ENCODE peak calls at places on chromosomes 6 and 20, in four cellular contexts. X is NB4, P is cardiac muscle cell, G is Peyer's patch. C is an unnamed sample.

GRCh38 chr6:106973018-106973840 is 1.3 kb downstream of the CD24 start:
- DNase-seq in G (peak; percentile 59), P (no peak), X (no peak), C (no peak)

GRCh38 chr6:170088349-170088951 is 202.4 kb downstream of the DLL1 start:
- DNase-seq in X (peak; percentile 90), G (peak; percentile 52), P (no peak), C (no peak)

GRCh38 chr20:36339646-36340592 is 33.8 kb downstream of the DLGAP4 start:
- DNase-seq in X (no peak), P (no peak), G (peak; percentile 44), C (no peak)

GRCh38 chr20:50224052-50224451 is 33.4 kb downstream of the CEBPB start:
- DNase-seq in G (no peak), X (no peak), P (no peak), C (no peak)

GRCh38 chr6:99818161-99818560 is 175.9 kb downstream of the MCHR2 start:
- DNase-seq in P (no peak), G (no peak), X (no peak), C (no peak)

GRCh38 chr6:152094992-152095592 is 287.6 kb downstream of the ESR1 start:
- DNase-seq in G (no peak), X (peak; percentile 92), P (peak; percentile 98), C (peak; percentile 99)

GRCh38 chr6:54291146-54291545 is 17.1 kb upstream of the TINAG start:
- DNase-seq in G (no peak), P (peak; percentile 76), X (peak; percentile 30), C (no peak)

GRCh38 chr6:151675746-151676459 is 131.6 kb upstream of the ESR1 start:
- DNase-seq in G (no peak), X (peak; percentile 51), P (peak; percentile 47), C (no peak)

GRCh38 chr20:59752101-59752586 is 147.8 kb downstream of the PHACTR3 start:
- DNase-seq in X (peak; percentile 96), G (no peak), P (no peak), C (no peak)

GRCh38 chr20:54122189-54122588 is 51.6 kb downstream of the CYP24A1 start:
- DNase-seq in P (peak; percentile 42), G (no peak), X (no peak), C (no peak)

GRCh38 chr6:43229803-43230239 is 540 bp upstream of the DNPH1 start:
- DNase-seq in X (no peak), G (no peak), P (no peak), C (no peak)

GRCh38 chr20:18240997-18241396 is 47.3 kb upstream of the ZNF133 start:
- DNase-seq in P (no peak), X (no peak), G (no peak), C (no peak)

GRCh38 chr6:163834226-163834970 is 419.9 kb downstream of the QKI start:
- DNase-seq in P (no peak), G (no peak), X (no peak), C (no peak)

GRCh38 chr6:19415605-19416326 is 421.4 kb upstream of the ID4 start:
- DNase-seq in G (no peak), X (no peak), P (peak; percentile 18), C (peak; percentile 52)

GRCh38 chr6:14189122-14189521 is 71.5 kb downstream of the CD83 start:
- DNase-seq in G (no peak), P (no peak), X (no peak), C (no peak)

GRCh38 chr6:73696990-73697651 is 1.1 kb downstream of the CD109 start:
- DNase-seq in P (no peak), X (no peak), G (no peak), C (no peak)

GRCh38 chr6:21281366-21281765 is 312.2 kb upstream of the SOX4 start:
- DNase-seq in P (no peak), X (no peak), G (no peak), C (no peak)

GRCh38 chr6:53744321-53744720 is 50.5 kb upstream of the LRRC1 start:
- DNase-seq in G (no peak), P (no peak), X (no peak), C (no peak)

GRCh38 chr6:106757267-106757666 is 127.9 kb downstream of the QRSL1 start:
- DNase-seq in G (no peak), P (no peak), X (no peak), C (no peak)

GRCh38 chr6:49649982-49650381 is 13.3 kb upstream of the RHAG start:
- DNase-seq in P (no peak), X (no peak), G (no peak), C (no peak)

GRCh38 chr6:56851104-56851503 is 103.8 kb upstream of the BEND6 start:
- DNase-seq in G (no peak), X (no peak), P (peak; percentile 26), C (no peak)

GRCh38 chr6:56851541-56852248 is 103.2 kb upstream of the BEND6 start:
- DNase-seq in X (peak; percentile 66), P (peak; percentile 88), G (no peak), C (peak; percentile 63)

GRCh38 chr6:56852249-56852606 is 102.7 kb upstream of the BEND6 start:
- DNase-seq in G (no peak), X (no peak), P (no peak), C (no peak)

GRCh38 chr6:56849876-56850275 is 105.0 kb upstream of the BEND6 start:
- DNase-seq in X (no peak), G (no peak), P (peak; percentile 17), C (no peak)

DNA sequence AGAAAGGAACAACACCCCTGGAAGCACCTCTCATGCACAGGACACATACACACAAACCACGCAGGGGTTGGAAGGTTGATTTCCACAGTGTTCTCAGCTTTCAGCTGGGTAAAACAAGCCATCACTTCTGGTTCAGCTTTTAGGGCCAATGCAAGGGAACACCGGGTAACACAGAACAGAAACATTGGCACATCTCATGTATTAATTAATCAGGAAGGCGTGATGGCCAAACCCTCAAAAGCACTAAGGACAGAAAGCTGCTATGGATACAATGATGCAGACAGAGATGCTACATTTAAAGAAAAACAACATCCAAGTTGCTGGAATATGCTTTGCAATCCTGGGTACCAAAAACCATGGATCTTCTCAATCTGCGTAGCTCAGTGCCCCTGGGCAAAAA is 104.3 kb upstream of the BEND6 start:
- DNase-seq in P (no peak), X (no peak), G (no peak), C (no peak)
- H3K4me3 ChIP-seq in P (no peak overlapping the region), X (no peak overlapping the region), G (peak overlapping the region; percentile 12), C (peak overlapping the region; percentile 47)

DNA sequence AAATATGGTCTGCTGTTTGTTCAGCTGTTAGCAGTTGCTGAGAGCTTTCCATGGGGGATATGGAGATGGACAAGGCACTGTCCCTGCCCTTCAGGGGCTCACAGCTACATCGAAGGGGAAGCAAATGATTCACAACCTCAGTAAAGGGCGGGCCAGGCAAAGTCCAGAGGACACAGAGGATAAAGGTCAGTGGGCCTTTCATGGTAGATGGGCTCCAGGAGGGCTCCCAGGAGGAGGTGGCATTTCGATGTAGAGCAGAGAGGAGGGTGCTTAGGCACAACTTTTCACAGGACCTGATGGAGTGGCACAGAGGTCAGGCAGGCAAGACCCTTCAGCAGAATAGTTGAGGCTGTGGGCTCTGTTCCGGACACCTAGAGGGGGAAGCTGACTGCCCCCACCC is 15.2 kb upstream of the MLN start:
- DNase-seq in X (no peak), G (no peak), P (no peak), C (no peak)
- TF ChIP-seq CTCF in X (no peak), G (no peak), P (no peak), C (no peak)

GRCh38 chr6:108581237-108581931 is 20.7 kb downstream of the FOXO3 start:
- DNase-seq in P (peak; percentile 97), X (peak; percentile 78), G (no peak), C (no peak)
- H3K4me3 ChIP-seq in P (no peak overlapping the region), X (no peak overlapping the region), G (no peak overlapping the region), C (peak overlapping the region; percentile 29)

GRCh38 chr6:137122612-137123011 is 50.8 kb downstream of the IL22RA2 start:
- DNase-seq in P (no peak), X (no peak), G (no peak), C (no peak)
- TF ChIP-seq CTCF in P (no peak), X (no peak), G (no peak), C (no peak)

GRCh38 chr6:145733770-145734169 is 1.6 kb downstream of the EPM2A start:
- DNase-seq in X (peak; percentile 55), P (peak; percentile 8), G (no peak), C (no peak)
- H3K4me3 ChIP-seq in X (peak overlapping the region; percentile 71), P (peak overlapping the region; percentile 64), G (no peak overlapping the region), C (no peak overlapping the region)

GRCh38 chr6:144659202-144659731 is 374.1 kb downstream of the UTRN start:
- DNase-seq in G (no peak), X (peak; percentile 73), P (peak; percentile 80), C (no peak)

GRCh38 chr6:144660545-144660944 is 375.4 kb downstream of the UTRN start:
- DNase-seq in P (no peak), X (no peak), G (no peak), C (no peak)

GRCh38 chr6:144659735-144660246 is 374.7 kb downstream of the UTRN start:
- DNase-seq in P (no peak), X (no peak), G (no peak), C (no peak)

GRCh38 chr6:144662812-144663211 is 377.7 kb downstream of the UTRN start:
- DNase-seq in X (no peak), P (no peak), G (no peak), C (no peak)

GRCh38 chr6:144661101-144661806 is 376.1 kb downstream of the UTRN start:
- DNase-seq in G (no peak), P (no peak), X (no peak), C (peak; percentile 32)
- TF ChIP-seq CTCF in G (no peak), P (no peak), X (no peak), C (no peak)

DNA sequence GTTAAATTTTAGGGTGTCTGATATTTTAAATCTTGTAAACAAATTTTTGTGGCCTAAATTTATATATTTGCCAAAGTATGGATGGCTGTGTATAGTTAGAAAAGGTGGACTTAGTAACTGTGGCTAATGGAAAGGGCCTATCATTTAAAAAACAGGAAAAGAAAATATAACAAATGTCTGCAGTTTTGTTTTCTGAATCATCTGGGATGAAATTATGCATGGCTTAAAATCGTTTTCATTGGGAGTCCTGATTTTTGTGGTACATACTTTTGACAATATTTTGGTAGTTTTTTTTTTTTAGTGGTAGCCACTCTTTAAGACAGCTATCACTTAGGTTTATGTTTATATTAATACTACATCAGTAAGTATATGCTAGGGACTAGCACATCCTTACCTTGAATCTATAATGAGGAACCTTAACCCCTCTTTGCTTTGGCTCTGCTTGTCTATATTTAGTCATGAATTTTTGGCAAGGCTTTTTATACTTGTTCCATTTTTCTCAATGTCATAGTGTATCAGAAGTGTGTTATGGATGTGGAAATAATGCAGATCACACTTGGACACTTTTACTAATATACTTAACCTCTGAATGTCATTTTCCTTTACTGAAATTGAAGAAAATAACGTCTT is 5.6 kb downstream of the ARID1B start:
- DNase-seq in X (no peak), G (no peak), P (no peak), C (no peak)
- H3K4me3 ChIP-seq in X (peak overlapping the region; percentile 94), G (no peak overlapping the region), P (peak overlapping the region; percentile 79), C (peak overlapping the region; percentile 32)

C was measured in AG09309.